ENCODE peak calls at places on chromosome 6, in ten cellular contexts. Z, H, F, D, G, V, A, R, I and Q are unnamed samples.

GRCh38 chr6:129641344-129641743 is 68.6 kb downstream of the ARHGAP18 start:
- DNase-seq in Z (peak; percentile 45), H (no peak), F (peak; percentile 49), D (peak; percentile 28), G (no peak), V (no peak), A (no peak), R (peak; percentile 52), I (no peak), Q (no peak)

GRCh38 chr6:13597073-13597472 is 18.1 kb upstream of the NOL7 start:
- DNase-seq in Z (no peak), H (no peak), F (no peak), D (no peak), G (no peak), V (no peak), A (no peak), R (no peak), I (no peak), Q (no peak)

GRCh38 chr6:122289721-122290501 is 109.5 kb upstream of the HSF2 start:
- DNase-seq in Z (peak; percentile 36), H (peak; percentile 11), F (no peak), D (no peak), G (peak; percentile 63), V (no peak), A (no peak), R (no peak), I (peak; percentile 38), Q (no peak)

GRCh38 chr6:54681987-54682386 is 164.6 kb upstream of the FAM83B start:
- DNase-seq in Z (peak; percentile 85), H (peak; percentile 13), F (peak; percentile 29), D (peak; percentile 15), G (peak; percentile 24), V (no peak), A (no peak), R (peak; percentile 68), I (no peak), Q (no peak)

GRCh38 chr6:39362487-39362865 is 40.0 kb upstream of the KCNK16 start:
- DNase-seq in Z (no peak), H (peak; percentile 9), F (peak; percentile 48), D (no peak), G (no peak), V (no peak), A (no peak), R (peak; percentile 13), I (peak; percentile 42), Q (no peak)

GRCh38 chr6:20291764-20292227 is 79.5 kb upstream of the MBOAT1 start:
- DNase-seq in Z (peak; percentile 83), H (peak; percentile 93), F (peak; percentile 72), D (peak; percentile 14), G (peak; percentile 79), V (peak; percentile 60), A (peak; percentile 62), R (peak; percentile 45), I (peak; percentile 90), Q (peak; percentile 30)

GRCh38 chr6:20203561-20204528 is 8.4 kb downstream of the MBOAT1 start:
- DNase-seq in Z (no peak), H (no peak), F (no peak), D (no peak), G (no peak), V (no peak), A (no peak), R (no peak), I (peak; percentile 33), Q (no peak)

GRCh38 chr6:145733770-145734169 is 1.6 kb downstream of the EPM2A start:
- DNase-seq in Z (no peak), H (no peak), F (no peak), D (no peak), G (no peak), V (peak; percentile 55), A (no peak), R (no peak), I (peak; percentile 77), Q (no peak)

GRCh38 chr6:66096679-66097078 is 389.7 kb upstream of the EYS start:
- DNase-seq in Z (no peak), H (no peak), F (no peak), D (no peak), G (no peak), V (no peak), A (no peak), R (no peak), I (no peak), Q (no peak)

GRCh38 chr6:43910638-43911353 is 140.8 kb downstream of the VEGFA start:
- DNase-seq in Z (peak; percentile 65), H (peak; percentile 44), F (no peak), D (no peak), G (no peak), V (no peak), A (no peak), R (no peak), I (peak; percentile 56), Q (no peak)

GRCh38 chr6:135488023-135488422 is 9.5 kb downstream of the AHI1 start:
- DNase-seq in Z (peak; percentile 65), H (no peak), F (peak; percentile 48), D (peak; percentile 51), G (no peak), V (no peak), A (no peak), R (peak; percentile 32), I (no peak), Q (no peak)

GRCh38 chr6:145044606-145045275 is 690.6 kb downstream of the EPM2A start:
- DNase-seq in Z (peak; percentile 93), H (no peak), F (no peak), D (peak; percentile 52), G (peak; percentile 13), V (peak; percentile 61), A (no peak), R (no peak), I (peak; percentile 82), Q (no peak)

GRCh38 chr6:146546440-146546839 is 2.8 kb downstream of the RAB32 start:
- DNase-seq in Z (peak; percentile 86), H (peak; percentile 28), F (peak; percentile 53), D (peak; percentile 73), G (peak; percentile 76), V (no peak), A (no peak), R (peak; percentile 68), I (no peak), Q (peak; percentile 70)

GRCh38 chr6:27753668-27754407 is 158.4 kb downstream of the OR2B2 start:
- DNase-seq in Z (peak; percentile 90), H (peak; percentile 87), F (peak; percentile 83), D (no peak), G (peak; percentile 55), V (peak; percentile 60), A (peak; percentile 53), R (peak; percentile 79), I (peak; percentile 95), Q (no peak)

GRCh38 chr6:142570221-142570671 is 268.4 kb downstream of the ADGRG6 start:
- DNase-seq in Z (peak; percentile 30), H (no peak), F (no peak), D (peak; percentile 51), G (peak; percentile 11), V (no peak), A (no peak), R (peak; percentile 35), I (no peak), Q (peak; percentile 59)

GRCh38 chr6:131093334-131093733 is 30.3 kb upstream of the EPB41L2 start:
- DNase-seq in Z (no peak), H (no peak), F (no peak), D (no peak), G (no peak), V (no peak), A (no peak), R (no peak), I (no peak), Q (no peak)

GRCh38 chr6:146915671-146916127 is 288.5 kb upstream of the STXBP5 start:
- DNase-seq in Z (peak; percentile 78), H (no peak), F (no peak), D (no peak), G (no peak), V (no peak), A (no peak), R (peak; percentile 72), I (no peak), Q (no peak)

GRCh38 chr6:133306876-133307275 is 65.7 kb downstream of the EYA4 start:
- DNase-seq in Z (no peak), H (no peak), F (no peak), D (no peak), G (no peak), V (no peak), A (no peak), R (no peak), I (no peak), Q (no peak)

GRCh38 chr6:107894821-107895396 is 63.1 kb downstream of the SEC63 start:
- DNase-seq in Z (no peak), H (peak; percentile 49), F (no peak), D (no peak), G (no peak), V (no peak), A (no peak), R (no peak), I (no peak), Q (no peak)

GRCh38 chr6:3406362-3406809 is 50.5 kb downstream of the SLC22A23 start:
- DNase-seq in Z (peak; percentile 23), H (no peak), F (no peak), D (no peak), G (no peak), V (no peak), A (no peak), R (no peak), I (no peak), Q (no peak)

GRCh38 chr6:154390034-154390433 is 33.4 kb upstream of the IPCEF1 start:
- DNase-seq in Z (no peak), H (no peak), F (no peak), D (no peak), G (no peak), V (no peak), A (no peak), R (no peak), I (no peak), Q (no peak)

GRCh38 chr6:158439255-158439654 is 120.6 kb upstream of the TMEM181 start:
- DNase-seq in Z (no peak), H (no peak), F (no peak), D (no peak), G (no peak), V (no peak), A (no peak), R (no peak), I (no peak), Q (no peak)

GRCh38 chr6:25034477-25034876 is 98.7 kb upstream of the RIPOR2 start:
- DNase-seq in Z (no peak), H (no peak), F (no peak), D (no peak), G (no peak), V (no peak), A (no peak), R (no peak), I (peak; percentile 56), Q (no peak)

GRCh38 chr6:20426177-20427082 is 24.8 kb downstream of the E2F3 start:
- DNase-seq in Z (no peak), H (no peak), F (no peak), D (no peak), G (no peak), V (no peak), A (no peak), R (peak; percentile 29), I (no peak), Q (peak; percentile 61)

GRCh38 chr6:4776967-4777925 is 1.0 kb downstream of the CDYL start:
- DNase-seq in Z (peak; percentile 54), H (no peak), F (no peak), D (no peak), G (peak; percentile 31), V (peak; percentile 48), A (no peak), R (no peak), I (peak; percentile 64), Q (no peak)

GRCh38 chr6:76495909-76496308 is 423.4 kb upstream of the IMPG1 start:
- DNase-seq in Z (no peak), H (no peak), F (no peak), D (no peak), G (no peak), V (no peak), A (no peak), R (no peak), I (no peak), Q (no peak)

GRCh38 chr6:168041928-168042327 is 37.1 kb downstream of the FRMD1 start:
- DNase-seq in Z (no peak), H (no peak), F (no peak), D (no peak), G (no peak), V (no peak), A (no peak), R (no peak), I (no peak), Q (no peak)

GRCh38 chr6:20447581-20448132 is 46.0 kb downstream of the E2F3 start:
- DNase-seq in Z (peak; percentile 24), H (no peak), F (no peak), D (no peak), G (no peak), V (no peak), A (no peak), R (no peak), I (no peak), Q (no peak)